ENCODE peak calls at places on chromosome 18, in nine cellular contexts. H is posterior vena cava; K is lower lobe of right lung; P is activated CD8-positive, alpha-beta memory T cell treated with anti-CD3 and anti-CD28 coated beads for 48 hours; E is PC-3; A is SW480; R is cardiac septum; V is 8988T; J is mesenteric fat pad. M is an unnamed sample.

GRCh38 chr18:79936641-79937040 is 14.8 kb downstream of the SLC66A2 start:
- DNase-seq in A (no peak), P (no peak), K (peak; percentile 34), R (no peak), V (no peak), J (peak; percentile 73), H (peak; percentile 78), E (no peak), M (no peak)

GRCh38 chr18:57959278-57959677 is 84.7 kb upstream of the NEDD4L start:
- DNase-seq in J (no peak), P (no peak), A (peak; percentile 60), V (peak; percentile 6), K (peak; percentile 57), R (no peak), E (peak; percentile 83), H (no peak), M (no peak)

GRCh38 chr18:74241970-74242369 is 49.8 kb downstream of the CYB5A start:
- DNase-seq in A (no peak), V (no peak), E (no peak), P (no peak), J (no peak), K (no peak), H (no peak), R (no peak), M (no peak)

GRCh38 chr18:32763306-32763705 is 9.5 kb downstream of the KLHL14 start:
- DNase-seq in P (no peak), V (no peak), A (no peak), E (no peak), K (no peak), R (no peak), J (no peak), H (no peak), M (no peak)

GRCh38 chr18:13281406-13281805 is 62.8 kb downstream of the LDLRAD4 start:
- DNase-seq in J (peak; percentile 47), P (no peak), H (peak; percentile 58), R (peak; percentile 66), V (no peak), A (no peak), E (no peak), K (no peak), M (no peak)

GRCh38 chr18:50578651-50579050 is 18.8 kb downstream of the MAPK4 start:
- DNase-seq in V (no peak), K (no peak), E (peak; percentile 35), R (no peak), H (no peak), P (no peak), J (no peak), A (no peak), M (no peak)

GRCh38 chr18:9810994-9811393 is 74.8 kb upstream of the TXNDC2 start:
- DNase-seq in P (no peak), K (no peak), R (no peak), E (no peak), A (no peak), H (no peak), J (no peak), V (no peak), M (no peak)

GRCh38 chr18:76821875-76822509 is 365 bp upstream of the ZNF236 start:
- DNase-seq in J (peak; percentile 91), R (no peak), V (peak; percentile 52), A (peak; percentile 22), P (peak; percentile 43), H (peak; percentile 90), K (peak; percentile 75), E (peak; percentile 37), M (no peak)

M was measured in DMS 273 treated with DMSO at 0.1 percent for 48 hours.